ENCODE peak calls at places on chromosomes 12 and 14, in four cellular contexts. Q is astrocyte of the cerebellum, V is Kasumi-1, X is NCI-H1694 treated with DMSO at 0.1 percent for 48 hours. H is an unnamed sample.

GRCh38 chr14:79274641-79275366 is 936.5 kb downstream of the DIO2 start:
- DNase-seq in Q (no peak), V (no peak), X (peak; percentile 75), H (no peak)

GRCh38 chr12:83015390-83016225 is 328.9 kb downstream of the TMTC2 start:
- DNase-seq in Q (peak; percentile 5), V (no peak), X (no peak), H (peak; percentile 2)

GRCh38 chr12:32466986-32467711 is 67.8 kb downstream of the FGD4 start:
- DNase-seq in Q (no peak), V (no peak), X (no peak), H (no peak)

GRCh38 chr14:64303471-64303917 is 9.3 kb upstream of the ESR2 start:
- DNase-seq in Q (peak; percentile 53), V (peak; percentile 87), X (peak; percentile 89), H (no peak)

GRCh38 chr14:51845811-51846210 is 14.6 kb upstream of the GNG2 start:
- DNase-seq in Q (no peak), V (no peak), X (no peak), H (no peak)

GRCh38 chr12:91722072-91722471 is 423.6 kb downstream of the BTG1 start:
- DNase-seq in Q (no peak), V (no peak), X (no peak), H (peak; percentile 41)

GRCh38 chr14:56514663-56515371 is 64.8 kb upstream of the TMEM260 start:
- DNase-seq in Q (no peak), V (no peak), X (no peak), H (no peak)

GRCh38 chr12:19528750-19529149 is 89.5 kb downstream of the AEBP2 start:
- DNase-seq in Q (no peak), V (no peak), X (no peak), H (no peak)

GRCh38 chr12:95207407-95207806 is 9.9 kb downstream of the FGD6 start:
- DNase-seq in Q (no peak), V (no peak), X (no peak), H (no peak)

GRCh38 chr14:37252434-37252833 is 54.7 kb downstream of the MIPOL1 start:
- DNase-seq in Q (no peak), V (no peak), X (no peak), H (no peak)

GRCh38 chr14:39843881-39844280 is 411.6 kb upstream of the FBXO33 start:
- DNase-seq in Q (no peak), V (no peak), X (no peak), H (no peak)

GRCh38 chr14:61113561-61113960 is 132.5 kb downstream of the SLC38A6 start:
- DNase-seq in Q (no peak), V (peak; percentile 49), X (no peak), H (no peak)

GRCh38 chr12:104740668-104741067 is 217.4 kb downstream of the SLC41A2 start:
- DNase-seq in Q (no peak), V (no peak), X (no peak), H (no peak)

GRCh38 chr12:52082026-52082667 is 2.6 kb downstream of the SMIM41 start:
- DNase-seq in Q (no peak), V (no peak), X (no peak), H (no peak)

GRCh38 chr12:110758922-110759321 is 16.2 kb upstream of the PPP1CC start:
- DNase-seq in Q (no peak), V (no peak), X (no peak), H (no peak)

GRCh38 chr12:116332705-116333380 is 55.4 kb upstream of the MED13L start:
- DNase-seq in Q (no peak), V (no peak), X (no peak), H (no peak)

GRCh38 chr14:76405627-76406026 is 29.7 kb downstream of the ESRRB start:
- DNase-seq in Q (no peak), V (no peak), X (no peak), H (no peak)

GRCh38 chr14:58598028-58598850 is 39.5 kb upstream of the DACT1 start:
- DNase-seq in Q (no peak), V (no peak), X (no peak), H (no peak)

GRCh38 chr12:108609535-108610335 is 11.9 kb upstream of the TMEM119 start:
- DNase-seq in Q (peak; percentile 62), V (peak; percentile 32), X (no peak), H (no peak)

GRCh38 chr14:103641181-103641580 is 12.2 kb downstream of the KLC1 start:
- DNase-seq in Q (peak; percentile 16), V (no peak), X (no peak), H (no peak)

GRCh38 chr12:62248873-62249272 is 11.3 kb upstream of the USP15 start:
- DNase-seq in Q (no peak), V (no peak), X (no peak), H (no peak)

GRCh38 chr14:64340560-64341196 is 46.5 kb upstream of the ESR2 start:
- DNase-seq in Q (no peak), V (no peak), X (no peak), H (no peak)

GRCh38 chr12:122963928-122964240 is 2.4 kb downstream of the ABCB9 start:
- DNase-seq in Q (no peak), V (no peak), X (peak; percentile 78), H (no peak)